ENCODE peak calls at places on chromosomes 6 and 20, in six cellular contexts. One of them, this sample, is unnamed.
A peak's percentile ranks its signal among the peaks of the same experiment; 100 is the strongest.

GRCh38 chr6:168272379-168273011 is 47.1 kb downstream of the DACT2 start:
- DNase-seq in T-helper 1 cell: no peak
- DNase-seq in mesenchymal stem cell: no peak
- DNase-seq in ELR: no peak
- DNase-seq in psoas muscle: no peak
- DNase-seq in B cell: no peak
- DNase-seq in this sample: no peak

GRCh38 chr6:143583542-143584330 is 72.2 kb upstream of the FUCA2 start:
- DNase-seq in T-helper 1 cell: no peak
- DNase-seq in mesenchymal stem cell: peak; percentile 71
- DNase-seq in ELR: peak; percentile 22
- DNase-seq in psoas muscle: no peak
- DNase-seq in B cell: no peak
- DNase-seq in this sample: no peak

GRCh38 chr20:4656491-4656890 is 65.2 kb upstream of the PRND start:
- DNase-seq in T-helper 1 cell: no peak
- DNase-seq in mesenchymal stem cell: no peak
- DNase-seq in ELR: no peak
- DNase-seq in psoas muscle: no peak
- DNase-seq in B cell: no peak
- DNase-seq in this sample: no peak

GRCh38 chr6:170237999-170238740 is 52.7 kb downstream of the DLL1 start:
- DNase-seq in T-helper 1 cell: no peak
- DNase-seq in mesenchymal stem cell: no peak
- DNase-seq in ELR: no peak
- DNase-seq in psoas muscle: no peak
- DNase-seq in B cell: no peak
- DNase-seq in this sample: no peak

GRCh38 chr20:1944345-1945099 is 49.3 kb downstream of the SIRPA start:
- DNase-seq in T-helper 1 cell: no peak
- DNase-seq in mesenchymal stem cell: no peak
- DNase-seq in ELR: no peak
- DNase-seq in psoas muscle: no peak
- DNase-seq in B cell: no peak
- DNase-seq in this sample: no peak

GRCh38 chr6:90284745-90285481 is 11.7 kb downstream of the BACH2 start:
- DNase-seq in T-helper 1 cell: peak; percentile 84
- DNase-seq in mesenchymal stem cell: peak; percentile 85
- DNase-seq in ELR: peak; percentile 73
- DNase-seq in psoas muscle: no peak
- DNase-seq in B cell: no peak
- DNase-seq in this sample: no peak

GRCh38 chr6:12245763-12246720 is 44.1 kb upstream of the EDN1 start:
- DNase-seq in T-helper 1 cell: no peak
- DNase-seq in mesenchymal stem cell: peak; percentile 5
- DNase-seq in ELR: peak; percentile 46
- DNase-seq in psoas muscle: no peak
- DNase-seq in B cell: no peak
- DNase-seq in this sample: no peak

GRCh38 chr6:31836676-31837611 is 9.4 kb downstream of the HSPA1B start:
- DNase-seq in T-helper 1 cell: no peak
- DNase-seq in mesenchymal stem cell: peak; percentile 68
- DNase-seq in ELR: peak; percentile 69
- DNase-seq in psoas muscle: no peak
- DNase-seq in B cell: no peak
- DNase-seq in this sample: no peak

GRCh38 chr6:107618672-107619071 is 128.8 kb downstream of the SOBP start:
- DNase-seq in T-helper 1 cell: peak; percentile 44
- DNase-seq in mesenchymal stem cell: no peak
- DNase-seq in ELR: no peak
- DNase-seq in psoas muscle: no peak
- DNase-seq in B cell: peak; percentile 57
- DNase-seq in this sample: peak; percentile 13

GRCh38 chr6:110329348-110329728 is 28.8 kb downstream of the METTL24 start:
- DNase-seq in T-helper 1 cell: no peak
- DNase-seq in mesenchymal stem cell: peak; percentile 33
- DNase-seq in ELR: peak; percentile 19
- DNase-seq in psoas muscle: no peak
- DNase-seq in B cell: no peak
- DNase-seq in this sample: no peak

GRCh38 chr20:52529856-52530255 is 338.3 kb upstream of the ZFP64 start:
- DNase-seq in T-helper 1 cell: no peak
- DNase-seq in mesenchymal stem cell: peak; percentile 82
- DNase-seq in ELR: peak; percentile 69
- DNase-seq in psoas muscle: no peak
- DNase-seq in B cell: no peak
- DNase-seq in this sample: no peak

GRCh38 chr6:89244237-89244985 is 27.3 kb upstream of the GABRR1 start:
- DNase-seq in T-helper 1 cell: no peak
- DNase-seq in mesenchymal stem cell: no peak
- DNase-seq in ELR: no peak
- DNase-seq in psoas muscle: no peak
- DNase-seq in B cell: no peak
- DNase-seq in this sample: no peak

GRCh38 chr20:8969062-8969694 is 99.7 kb upstream of the PLCB4 start:
- DNase-seq in T-helper 1 cell: no peak
- DNase-seq in mesenchymal stem cell: no peak
- DNase-seq in ELR: no peak
- DNase-seq in psoas muscle: no peak
- DNase-seq in B cell: no peak
- DNase-seq in this sample: no peak

GRCh38 chr6:38634518-38634917 is 5.2 kb downstream of the BTBD9 start:
- DNase-seq in T-helper 1 cell: no peak
- DNase-seq in mesenchymal stem cell: no peak
- DNase-seq in ELR: peak; percentile 22
- DNase-seq in psoas muscle: no peak
- DNase-seq in B cell: no peak
- DNase-seq in this sample: no peak

GRCh38 chr6:155974967-155975366 is 519.3 kb upstream of the NOX3 start:
- DNase-seq in T-helper 1 cell: no peak
- DNase-seq in mesenchymal stem cell: no peak
- DNase-seq in ELR: no peak
- DNase-seq in psoas muscle: no peak
- DNase-seq in B cell: no peak
- DNase-seq in this sample: no peak

GRCh38 chr6:54846243-54846856 is at the start of gene FAM83B:
- DNase-seq in T-helper 1 cell: no peak
- DNase-seq in mesenchymal stem cell: peak; percentile 27
- DNase-seq in ELR: no peak
- DNase-seq in psoas muscle: peak; percentile 57
- DNase-seq in B cell: no peak
- DNase-seq in this sample: no peak

GRCh38 chr6:27782703-27783236 is 129.4 kb downstream of the OR2B2 start:
- DNase-seq in T-helper 1 cell: no peak
- DNase-seq in mesenchymal stem cell: no peak
- DNase-seq in ELR: no peak
- DNase-seq in psoas muscle: no peak
- DNase-seq in B cell: no peak
- DNase-seq in this sample: no peak

GRCh38 chr6:146103416-146104072 is 74.7 kb downstream of the GRM1 start:
- DNase-seq in T-helper 1 cell: no peak
- DNase-seq in mesenchymal stem cell: no peak
- DNase-seq in ELR: no peak
- DNase-seq in psoas muscle: no peak
- DNase-seq in B cell: no peak
- DNase-seq in this sample: no peak

GRCh38 chr6:160005861-160006540 is 37.1 kb downstream of the IGF2R start:
- DNase-seq in T-helper 1 cell: no peak
- DNase-seq in mesenchymal stem cell: no peak
- DNase-seq in ELR: no peak
- DNase-seq in psoas muscle: peak; percentile 75
- DNase-seq in B cell: no peak
- DNase-seq in this sample: no peak

GRCh38 chr6:3377536-3378397 is 79.1 kb downstream of the SLC22A23 start:
- DNase-seq in T-helper 1 cell: no peak
- DNase-seq in mesenchymal stem cell: no peak
- DNase-seq in ELR: no peak
- DNase-seq in psoas muscle: no peak
- DNase-seq in B cell: no peak
- DNase-seq in this sample: no peak

GRCh38 chr20:23655551-23656211 is 17.9 kb upstream of the CST3 start:
- DNase-seq in T-helper 1 cell: no peak
- DNase-seq in mesenchymal stem cell: no peak
- DNase-seq in ELR: no peak
- DNase-seq in psoas muscle: peak; percentile 80
- DNase-seq in B cell: no peak
- DNase-seq in this sample: no peak

GRCh38 chr6:100924574-100924973 is 43.4 kb upstream of the ASCC3 start:
- DNase-seq in T-helper 1 cell: no peak
- DNase-seq in mesenchymal stem cell: no peak
- DNase-seq in ELR: no peak
- DNase-seq in psoas muscle: no peak
- DNase-seq in B cell: no peak
- DNase-seq in this sample: no peak

GRCh38 chr20:12947691-12948090 is 61.1 kb upstream of the SPTLC3 start:
- DNase-seq in T-helper 1 cell: no peak
- DNase-seq in mesenchymal stem cell: no peak
- DNase-seq in ELR: no peak
- DNase-seq in psoas muscle: no peak
- DNase-seq in B cell: no peak
- DNase-seq in this sample: no peak

GRCh38 chr6:42402184-42402583 is 49.5 kb downstream of the TRERF1 start:
- DNase-seq in T-helper 1 cell: peak; percentile 92
- DNase-seq in mesenchymal stem cell: peak; percentile 71
- DNase-seq in ELR: peak; percentile 71
- DNase-seq in psoas muscle: no peak
- DNase-seq in B cell: no peak
- DNase-seq in this sample: no peak

GRCh38 chr6:110513001-110513400 is 36.6 kb upstream of the SLC22A16 start:
- DNase-seq in T-helper 1 cell: no peak
- DNase-seq in mesenchymal stem cell: no peak
- DNase-seq in ELR: no peak
- DNase-seq in psoas muscle: no peak
- DNase-seq in B cell: no peak
- DNase-seq in this sample: no peak

GRCh38 chr6:13273931-13274706 is 54.2 kb downstream of the TBC1D7 start:
- DNase-seq in T-helper 1 cell: peak; percentile 60
- DNase-seq in mesenchymal stem cell: no peak
- DNase-seq in ELR: no peak
- DNase-seq in psoas muscle: no peak
- DNase-seq in B cell: peak; percentile 90
- DNase-seq in this sample: peak; percentile 20

This sample was measured in effector CD4-positive, alpha-beta T cell.